ENCODE peak calls at places on chromosome 22, in six cellular contexts. V is H1, F is HepG2, R is HCT116, K is GM12878, D is K562. T is an unnamed sample.

GRCh38 chr22:26527574-26528465 is 15.5 kb upstream of the TFIP11 start:
- DNase-seq in R (no peak), V (no peak), D (no peak), F (no peak), K (no peak), T (no peak)

GRCh38 chr22:50621948-50622722 is 5.8 kb downstream of the ARSA start:
- DNase-seq in K (peak; percentile 15), F (no peak), R (no peak), V (peak; percentile 50), D (no peak), T (no peak)

GRCh38 chr22:28728621-28729313 is 12.9 kb downstream of the CHEK2 start:
- DNase-seq in F (no peak), D (no peak), R (no peak), K (no peak), V (no peak), T (no peak)

GRCh38 chr22:27494821-27495220 is 306.7 kb downstream of the MN1 start:
- DNase-seq in R (no peak), D (no peak), V (no peak), K (no peak), F (no peak), T (no peak)

GRCh38 chr22:28341001-28341400 is 338.6 kb downstream of the TTC28 start:
- DNase-seq in R (no peak), K (no peak), D (no peak), F (no peak), V (no peak), T (no peak)

GRCh38 chr22:29133603-29134133 is 60.8 kb downstream of the KREMEN1 start:
- DNase-seq in R (no peak), K (no peak), F (no peak), D (no peak), V (no peak), T (no peak)

GRCh38 chr22:22195265-22196017 is 49.1 kb upstream of the VPREB1 start:
- DNase-seq in D (peak; percentile 99), K (peak; percentile 91), F (peak; percentile 83), R (peak; percentile 81), V (peak; percentile 95), T (peak; percentile 74)

GRCh38 chr22:20776624-20777405 is 2.9 kb downstream of the SERPIND1 start:
- DNase-seq in D (peak; percentile 72), K (no peak), F (peak; percentile 86), V (no peak), R (no peak), T (no peak)

GRCh38 chr22:42856179-42856864 is 751 bp downstream of the ARFGAP3 start:
- DNase-seq in F (peak; percentile 25), D (peak; percentile 51), K (no peak), V (peak; percentile 72), R (no peak), T (no peak)

GRCh38 chr22:23691748-23692423 is 1.1 kb downstream of the RGL4 start:
- DNase-seq in D (no peak), F (no peak), R (no peak), K (no peak), V (no peak), T (no peak)
- TF ChIP-seq ZNF274 in D (no peak), F (no peak), R (no peak), K (no peak), V (no peak), T (no peak)

GRCh38 chr22:35422936-35423335 is 23.0 kb downstream of the MCM5 start:
- DNase-seq in K (no peak), V (no peak), R (no peak), D (no peak), F (no peak), T (no peak)
- H3K36me3 ChIP-seq in K (peaks cover 67% of the 10 kb centered on the region), V (peaks cover 82% of the 10 kb centered on the region), R (peaks cover 80% of the 10 kb centered on the region), D (peaks cover 85% of the 10 kb centered on the region), F (peaks cover 19% of the 10 kb centered on the region), T (peaks cover 80% of the 10 kb centered on the region)

GRCh38 chr22:19565382-19565902 is 41.2 kb upstream of the CLDN5 start:
- DNase-seq in V (no peak), R (no peak), F (no peak), K (no peak), D (no peak), T (no peak)

GRCh38 chr22:19568337-19569311 is 44.4 kb upstream of the CLDN5 start:
- DNase-seq in F (no peak), K (no peak), V (no peak), D (no peak), R (no peak), T (no peak)

GRCh38 chr22:19566599-19567382 is 42.6 kb upstream of the CLDN5 start:
- DNase-seq in F (no peak), V (no peak), R (no peak), D (peak; percentile 34), K (no peak), T (no peak)

GRCh38 chr22:19567383-19568009 is 43.3 kb upstream of the CLDN5 start:
- DNase-seq in F (no peak), R (no peak), D (no peak), V (no peak), K (no peak), T (no peak)

GRCh38 chr22:19565921-19566598 is 41.9 kb upstream of the CLDN5 start:
- DNase-seq in D (no peak), R (no peak), F (no peak), K (no peak), V (no peak), T (no peak)
- TF ChIP-seq ZNF274 in D (no peak), R (no peak), F (no peak), K (no peak), V (no peak), T (no peak)

GRCh38 chr22:23264610-23265388 is 84.5 kb downstream of the BCR start:
- DNase-seq in K (no peak), V (no peak), R (no peak), D (no peak), F (no peak), T (no peak)
- H3K36me3 ChIP-seq in K (peaks cover 42% of the 10 kb centered on the region), V (peaks cover 27% of the 10 kb centered on the region), R (peaks cover 17% of the 10 kb centered on the region), D (peaks cover 94% of the 10 kb centered on the region), F (peaks cover 21% of the 10 kb centered on the region), T (peaks cover 79% of the 10 kb centered on the region)

GRCh38 chr22:44413211-44413610 is 84.8 kb downstream of the RTL6 start:
- DNase-seq in F (no peak), D (no peak), R (no peak), K (no peak), V (no peak), T (no peak)
- TF ChIP-seq ZNF274 in F (no peak), D (no peak), R (no peak), K (no peak), V (no peak), T (no peak)

DNA sequence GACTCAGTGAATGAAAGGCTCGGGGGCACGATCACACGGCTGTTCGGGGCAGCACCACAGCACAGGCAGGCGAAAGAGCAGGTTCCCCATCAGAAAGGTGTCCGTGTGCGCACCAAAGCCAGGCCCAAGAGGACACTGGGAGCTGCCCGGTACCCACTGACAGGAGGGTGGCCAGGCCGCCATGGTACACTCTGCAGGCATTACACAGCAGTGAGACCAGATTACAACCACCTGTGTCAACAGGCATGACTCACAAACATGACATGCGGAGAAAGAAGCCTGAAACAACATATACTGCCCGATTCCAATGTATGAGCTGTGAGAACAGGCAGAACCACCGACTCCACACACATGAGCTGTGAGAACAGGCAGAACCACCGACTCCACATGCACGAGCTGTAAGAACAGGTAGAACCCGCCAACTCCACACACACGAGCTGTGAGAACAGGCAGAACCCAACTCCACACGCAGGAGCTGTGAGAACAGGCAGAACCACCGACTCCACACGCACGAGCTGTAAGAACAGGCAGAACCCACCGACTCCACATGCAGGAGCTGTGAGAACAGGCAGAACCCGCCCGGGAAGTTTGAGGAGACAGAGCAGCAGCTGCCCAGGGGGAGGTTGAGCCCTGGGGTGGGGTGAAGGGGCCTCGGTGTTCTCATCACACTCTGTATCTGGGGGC is 32.6 kb downstream of the KIAA0930 start:
- DNase-seq in D (no peak), R (no peak), K (no peak), V (no peak), F (no peak), T (no peak)
- H3K36me3 ChIP-seq in D (no peaks in the 10 kb centered on the region), R (no peaks in the 10 kb centered on the region), K (peaks cover 34% of the 10 kb centered on the region), V (no peaks in the 10 kb centered on the region), F (peaks cover 14% of the 10 kb centered on the region), T (peaks cover 69% of the 10 kb centered on the region)

GRCh38 chr22:36222887-36223450 is 16.4 kb downstream of the APOL2 start:
- DNase-seq in R (no peak), K (no peak), F (no peak), V (no peak), D (no peak), T (no peak)
- TF ChIP-seq ZNF274 in R (no peak), K (no peak), F (no peak), V (no peak), D (no peak), T (no peak)

DNA sequence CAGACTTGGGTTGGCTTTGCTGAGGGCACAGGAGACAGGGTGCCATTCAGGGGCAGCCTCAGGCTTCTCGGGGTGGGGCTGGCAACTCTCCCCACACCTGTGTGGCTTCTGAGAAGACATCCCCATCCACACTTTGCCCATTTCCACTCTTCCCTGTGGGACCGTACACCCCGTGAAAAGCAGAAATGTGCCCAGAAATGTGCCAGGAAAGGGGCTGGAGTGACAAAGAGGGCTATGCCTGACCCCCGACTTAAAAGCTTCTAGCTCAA is 50.6 kb downstream of the SGSM3 start:
- DNase-seq in D (no peak), F (no peak), V (no peak), R (no peak), K (no peak), T (no peak)
- H3K36me3 ChIP-seq in D (peaks cover 37% of the 10 kb centered on the region), F (peaks cover 41% of the 10 kb centered on the region), V (peaks cover 23% of the 10 kb centered on the region), R (no peaks in the 10 kb centered on the region), K (peaks cover 77% of the 10 kb centered on the region), T (peaks cover 95% of the 10 kb centered on the region)

GRCh38 chr22:38997518-38997917 is 15.4 kb downstream of the APOBEC3B start:
- DNase-seq in V (no peak), K (no peak), D (no peak), R (no peak), F (no peak), T (no peak)

GRCh38 chr22:39007177-39007576 is 6.9 kb upstream of the APOBEC3C start:
- DNase-seq in F (no peak), D (no peak), R (no peak), V (no peak), K (no peak), T (no peak)

GRCh38 chr22:39003165-39003638 is 10.9 kb upstream of the APOBEC3C start:
- DNase-seq in F (peak; percentile 66), R (peak; percentile 80), V (peak; percentile 77), D (peak; percentile 72), K (peak; percentile 81), T (peak; percentile 66)
- TF ChIP-seq ZNF274 in F (no peak), R (no peak), V (no peak), D (no peak), K (no peak), T (no peak)